ENCODE peak calls at places on chromosomes 1 and 21, in nine cellular contexts. B is mucosa of descending colon, L is OCI-LY7, M is WERI-Rb-1, G is fibroblast of lung, O is left lung, Y is GM23338, U is adipocyte, C is heart right ventricle. K is an unnamed sample.
A peak's percentile ranks its signal among the peaks of the same experiment; 100 is the strongest.

GRCh38 chr21:30194701-30195299 is 21.1 kb downstream of the CLDN8 start:
- DNase-seq in U (peak; percentile 21), L (peak; percentile 38), M (peak; percentile 49), O (no peak), Y (peak; percentile 81), G (no peak), B (peak; percentile 59), C (no peak), K (peak; percentile 47)

GRCh38 chr1:29786195-29786594 is 549.9 kb downstream of the PTPRU start:
- DNase-seq in M (no peak), U (no peak), C (no peak), B (no peak), G (no peak), O (no peak), Y (no peak), L (no peak), K (peak; percentile 12)

GRCh38 chr21:33931799-33932390 is 16.3 kb upstream of the ATP5PO start:
- DNase-seq in M (no peak), U (peak; percentile 37), Y (no peak), B (no peak), G (no peak), L (no peak), O (no peak), C (no peak), K (no peak)

GRCh38 chr1:28437260-28437923 is 67.9 kb downstream of the PHACTR4 start:
- DNase-seq in U (peak; percentile 74), B (peak; percentile 49), M (peak; percentile 48), G (peak; percentile 85), Y (no peak), O (peak; percentile 37), C (no peak), L (no peak), K (peak; percentile 72)

GRCh38 chr1:173126421-173126820 is 75.7 kb upstream of the TNFSF18 start:
- DNase-seq in C (no peak), M (no peak), G (no peak), B (no peak), L (no peak), O (no peak), U (peak; percentile 19), Y (no peak), K (no peak)

GRCh38 chr1:6962956-6963915 is 178.0 kb downstream of the CAMTA1 start:
- DNase-seq in O (no peak), U (no peak), B (peak; percentile 86), C (peak; percentile 58), L (peak; percentile 58), G (peak; percentile 18), Y (peak; percentile 99), M (no peak), K (peak; percentile 92)

GRCh38 chr1:181646723-181647122 is 163.4 kb downstream of the CACNA1E start:
- DNase-seq in G (no peak), U (no peak), B (no peak), M (no peak), L (no peak), C (no peak), O (no peak), Y (no peak), K (no peak)

GRCh38 chr1:245969274-245969673 is 537.8 kb downstream of the SMYD3 start:
- DNase-seq in B (no peak), M (no peak), Y (no peak), U (peak; percentile 77), C (no peak), L (no peak), G (peak; percentile 98), O (no peak), K (no peak)

DNA sequence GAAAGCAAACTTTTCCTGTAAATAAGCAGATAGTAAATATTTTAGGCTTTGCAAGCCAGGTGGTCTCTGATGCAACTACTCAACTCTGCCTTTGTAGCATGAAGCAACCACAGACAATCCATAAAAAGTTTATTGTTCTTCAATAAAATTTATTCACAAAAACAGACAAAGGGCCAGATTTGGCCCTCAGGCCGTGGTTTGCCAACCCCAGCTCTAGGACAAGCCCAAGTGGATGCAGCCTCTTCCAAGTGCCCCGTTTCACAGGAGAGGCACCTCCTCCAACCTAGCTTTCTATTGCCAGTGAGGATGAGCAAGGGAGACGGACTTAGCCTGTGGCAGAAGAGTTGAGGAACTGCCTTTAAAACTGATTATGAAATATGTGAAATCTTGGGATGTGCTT is 105.4 kb downstream of the PSMG1 start:
- DNase-seq in C (no peak), O (no peak), Y (no peak), G (no peak), M (no peak), U (no peak), L (no peak), B (no peak), K (no peak)
- H3K4me3 ChIP-seq in C (no peak overlapping the region), O (no peak overlapping the region), Y (no peak overlapping the region), G (no peak overlapping the region), M (no peak overlapping the region), U (no peak overlapping the region), L (no peak overlapping the region), B (no peak overlapping the region), K (no peak overlapping the region)

DNA sequence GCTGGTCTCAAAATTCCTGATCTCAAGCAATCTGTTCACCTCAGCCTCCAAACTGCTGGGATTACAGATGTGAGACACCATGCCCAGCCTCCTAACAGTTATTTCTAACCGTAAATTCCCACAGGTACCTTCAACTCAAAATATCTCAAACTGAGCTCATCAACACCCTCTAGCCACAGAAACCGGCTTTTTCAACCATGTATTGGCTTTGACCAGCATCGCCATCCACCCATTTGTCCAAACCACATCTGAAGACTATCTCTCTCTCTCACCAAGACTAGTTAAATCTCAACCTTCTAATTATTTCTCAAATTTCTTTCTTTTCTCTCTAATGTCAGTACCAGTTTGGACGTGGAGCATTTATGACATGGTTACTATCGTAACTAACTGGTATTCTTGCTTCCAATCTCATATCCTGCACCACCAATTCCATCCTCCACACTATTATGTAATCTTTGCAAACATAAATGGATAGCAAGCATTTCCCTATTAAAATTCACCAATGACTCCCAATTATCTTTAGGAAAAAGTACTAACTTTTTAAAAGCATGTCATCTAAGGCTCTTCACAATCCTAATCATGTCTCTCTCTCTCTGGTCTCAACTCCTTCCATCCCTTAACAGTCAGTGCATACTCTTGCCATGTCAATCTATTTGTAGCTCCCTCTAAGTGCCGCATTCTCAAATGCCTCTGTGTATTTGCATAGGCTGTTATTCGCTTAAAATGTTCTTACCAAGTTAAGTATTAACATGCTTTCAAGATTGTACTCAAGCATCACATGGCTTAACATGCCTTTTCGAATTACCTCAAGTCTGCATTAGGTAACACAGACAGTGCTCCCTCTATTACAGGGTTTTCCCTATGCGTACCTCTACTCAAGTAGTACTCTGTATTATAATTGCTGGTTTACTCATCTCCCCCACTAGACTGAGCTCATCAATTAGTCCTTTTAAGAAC is 18.1 kb downstream of the RSBN1 start:
- DNase-seq in O (no peak), B (no peak), Y (no peak), U (no peak), G (no peak), L (no peak), M (no peak), C (no peak), K (no peak)
- H3K36me3 ChIP-seq in O (no peaks in the 10 kb centered on the region), B (no peaks in the 10 kb centered on the region), Y (no peaks in the 10 kb centered on the region), U (peaks cover 20% of the 10 kb centered on the region), G (no peaks in the 10 kb centered on the region), L (peaks cover 59% of the 10 kb centered on the region), M (peaks cover 27% of the 10 kb centered on the region), C (peaks cover 39% of the 10 kb centered on the region), K (peaks cover 4% of the 10 kb centered on the region)

GRCh38 chr1:113138778-113139177 is 65.8 kb downstream of the LRIG2 start:
- DNase-seq in L (no peak), B (no peak), U (peak; percentile 9), C (no peak), G (no peak), M (no peak), Y (no peak), O (no peak), K (no peak)

GRCh38 chr1:113141650-113142473 is 68.9 kb downstream of the LRIG2 start:
- DNase-seq in U (peak; percentile 62), B (no peak), L (no peak), Y (no peak), G (peak; percentile 65), O (no peak), C (no peak), M (no peak), K (no peak)

GRCh38 chr1:113142791-113143190 is 69.8 kb downstream of the LRIG2 start:
- DNase-seq in G (peak; percentile 84), U (no peak), C (no peak), O (no peak), B (no peak), M (no peak), L (no peak), Y (no peak), K (no peak)

GRCh38 chr1:113137563-113137962 is 64.6 kb downstream of the LRIG2 start:
- DNase-seq in U (no peak), L (no peak), Y (no peak), G (no peak), B (no peak), M (no peak), C (no peak), O (no peak), K (no peak)

GRCh38 chr1:113140588-113141446 is 67.8 kb downstream of the LRIG2 start:
- DNase-seq in O (peak; percentile 53), Y (peak; percentile 91), U (peak; percentile 86), L (peak; percentile 66), G (peak; percentile 56), B (peak; percentile 89), M (peak; percentile 60), C (peak; percentile 32), K (peak; percentile 73)
- H3K4me3 ChIP-seq in O (no peak overlapping the region), Y (no peak overlapping the region), U (peak overlapping the region; percentile 2), L (no peak overlapping the region), G (no peak overlapping the region), B (no peak overlapping the region), M (no peak overlapping the region), C (peak overlapping the region; percentile 5), K (no peak overlapping the region)

GRCh38 chr1:151907363-151908139 is 1.8 kb downstream of the THEM4 start:
- DNase-seq in Y (peak; percentile 9), L (peak; percentile 54), C (no peak), O (no peak), M (no peak), G (no peak), U (no peak), B (no peak), K (no peak)

GRCh38 chr1:151908228-151908691 is 1.1 kb downstream of the THEM4 start:
- DNase-seq in C (no peak), M (no peak), U (no peak), G (peak; percentile 38), B (no peak), Y (peak; percentile 60), O (no peak), L (peak; percentile 27), K (no peak)

GRCh38 chr1:151902858-151903257 is 6.5 kb downstream of the THEM4 start:
- DNase-seq in O (no peak), L (no peak), Y (no peak), C (no peak), G (no peak), U (no peak), M (no peak), B (no peak), K (no peak)

GRCh38 chr1:151909167-151910149 is at the start of gene THEM4:
- DNase-seq in B (peak; percentile 98), O (peak; percentile 98), M (peak; percentile 99), G (peak; percentile 96), L (peak; percentile 93), U (peak; percentile 97), Y (peak; percentile 99), C (peak; percentile 98), K (peak; percentile 98)

DNA sequence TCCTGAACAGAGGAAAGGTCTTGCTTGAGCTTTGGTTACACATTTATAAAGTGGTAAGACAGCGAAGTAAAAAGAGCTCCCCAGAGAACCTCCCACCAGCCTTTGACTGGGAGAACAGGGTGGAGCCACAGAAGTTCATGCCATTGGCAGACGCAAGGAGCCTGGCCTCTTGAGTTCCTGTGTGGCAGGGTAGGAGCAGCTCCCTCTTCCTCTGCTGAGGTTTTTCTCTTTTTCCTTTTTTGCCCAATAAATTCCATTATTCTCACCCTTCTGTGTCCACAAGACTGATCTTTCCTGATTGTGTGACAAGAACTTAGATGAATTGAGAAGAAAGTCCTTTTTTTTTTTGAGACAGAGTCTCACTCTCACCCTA is 4.3 kb downstream of the THEM4 start:
- DNase-seq in U (no peak), Y (no peak), G (no peak), O (no peak), B (no peak), M (no peak), L (no peak), C (peak; percentile 18), K (no peak)
- H3K36me3 ChIP-seq in U (peaks cover 4% of the 10 kb centered on the region), Y (peaks cover 22% of the 10 kb centered on the region), G (no peaks in the 10 kb centered on the region), O (no peaks in the 10 kb centered on the region), B (no peaks in the 10 kb centered on the region), M (peaks cover 4% of the 10 kb centered on the region), L (peaks cover 21% of the 10 kb centered on the region), C (peaks cover 11% of the 10 kb centered on the region), K (no peaks in the 10 kb centered on the region)

K was measured in colonic mucosa.